ENCODE peak calls at places on chromosomes 16 and 17, in nine cellular contexts. W, B, L, K, G, N, X, E and O are unnamed samples.

GRCh38 chr16:89170346-89171215 is 967 bp upstream of the CDH15 start:
- DNase-seq in W (no peak), X (no peak), L (peak), K (no peak), G (no peak), N (peak), B (no peak), E (peak), O (no peak)

GRCh38 chr17:49963626-49964538 is 5.1 kb upstream of the DLX4 start:
- DNase-seq in X (no peak), W (no peak), N (no peak), G (no peak), E (no peak), B (no peak), L (no peak), K (no peak), O (no peak)

GRCh38 chr17:40320771-40321501 is 12.0 kb downstream of the RARA start:
- DNase-seq in K (no peak), L (no peak), G (no peak), E (no peak), B (no peak), W (no peak), N (no peak), X (no peak), O (no peak)

GRCh38 chr17:13638855-13639458 is 37.2 kb upstream of the HS3ST3A1 start:
- DNase-seq in G (peak), B (no peak), E (no peak), N (no peak), W (no peak), K (no peak), L (peak), X (no peak), O (no peak)

GRCh38 chr16:620700-621525 is 9.9 kb upstream of the WFIKKN1 start:
- DNase-seq in X (no peak), G (no peak), N (no peak), B (no peak), W (no peak), L (no peak), E (no peak), K (no peak), O (no peak)

GRCh38 chr17:56310780-56311179 is 157.5 kb downstream of the ANKFN1 start:
- DNase-seq in W (no peak), L (no peak), N (no peak), K (no peak), X (no peak), E (no peak), B (no peak), G (no peak), O (no peak)

GRCh38 chr16:83145297-83145696 is 518.5 kb downstream of the CDH13 start:
- DNase-seq in X (no peak), L (no peak), W (no peak), B (no peak), N (no peak), G (no peak), K (peak), E (no peak), O (no peak)

GRCh38 chr17:75753193-75753513 is 11.8 kb downstream of the GALK1 start:
- DNase-seq in L (no peak), X (no peak), W (no peak), N (no peak), G (no peak), K (no peak), E (no peak), B (no peak), O (no peak)